ENCODE peak calls at places on chromosomes 5 and 9, in four cellular contexts. D is WTC11, G is HepG2, K is K562. I is an unnamed sample.

GRCh38 chr9:93011114-93011513 is 47.4 kb upstream of the SUSD3 start:
- DNase-seq in D (no peak), K (no peak), G (no peak), I (no peak)

GRCh38 chr9:15404171-15404570 is 18.5 kb upstream of the SNAPC3 start:
- DNase-seq in G (no peak), K (no peak), D (no peak), I (no peak)

GRCh38 chr5:176809544-176810083 is 745 bp upstream of the UNC5A start:
- DNase-seq in G (no peak), K (no peak), D (no peak), I (no peak)

GRCh38 chr5:4188704-4189103 is 593.1 kb downstream of the IRX1 start:
- DNase-seq in G (no peak), D (no peak), K (no peak), I (no peak)

GRCh38 chr5:15254607-15255006 is 245.4 kb upstream of the FBXL7 start:
- DNase-seq in K (no peak), D (no peak), G (no peak), I (no peak)

GRCh38 chr9:107153336-107153735 is 129.7 kb upstream of the RAD23B start:
- DNase-seq in K (no peak), G (no peak), D (no peak), I (no peak)

GRCh38 chr9:84570482-84571154 is 98.9 kb upstream of the NTRK2 start:
- DNase-seq in K (no peak), D (no peak), G (no peak), I (no peak)

GRCh38 chr5:123441408-123441807 is 18.2 kb upstream of the CEP120 start:
- DNase-seq in G (no peak), K (no peak), D (no peak), I (no peak)

GRCh38 chr5:113267361-113267900 is 167.4 kb downstream of the TSSK1B start:
- DNase-seq in D (no peak), G (no peak), K (no peak), I (no peak)

GRCh38 chr9:37449877-37450632 is 15.2 kb downstream of the ZBTB5 start:
- DNase-seq in K (no peak), D (no peak), G (no peak), I (no peak)

GRCh38 chr9:137905740-137906139 is 28.2 kb downstream of the CACNA1B start:
- DNase-seq in D (no peak), G (no peak), K (no peak), I (no peak)

GRCh38 chr9:104927912-104928740 is at the start of gene ABCA1:
- DNase-seq in K (peak; percentile 35), G (peak; percentile 85), D (peak; percentile 87), I (no peak)

GRCh38 chr5:113230711-113231652 is 203.8 kb downstream of the TSSK1B start:
- DNase-seq in K (no peak), G (no peak), D (no peak), I (no peak)

GRCh38 chr5:34915139-34915855 is at the start of the genes BRIX1 and RAD1:
- DNase-seq in G (peak; percentile 92), D (peak; percentile 96), K (peak; percentile 85), I (peak; percentile 86)

GRCh38 chr9:82247318-82247717 is 258.7 kb downstream of the SPATA31D1 start:
- DNase-seq in D (no peak), K (no peak), G (no peak), I (no peak)

GRCh38 chr5:179153921-179154345 is 93.8 kb downstream of the ZNF354C start:
- DNase-seq in D (no peak), K (no peak), G (no peak), I (no peak)

GRCh38 chr9:15485836-15486678 is 24.7 kb downstream of the PSIP1 start:
- DNase-seq in D (no peak), K (no peak), G (peak; percentile 27), I (no peak)

GRCh38 chr5:146671561-146671960 is 155.6 kb upstream of the GPR151 start:
- DNase-seq in G (no peak), K (no peak), D (no peak), I (no peak)

GRCh38 chr5:178496661-178497060 is 93.5 kb downstream of the COL23A1 start:
- DNase-seq in D (no peak), G (no peak), K (no peak), I (no peak)

GRCh38 chr9:38649731-38650363 is 29.5 kb upstream of the ANKRD18A start:
- DNase-seq in D (no peak), K (no peak), G (no peak), I (no peak)

GRCh38 chr9:38651400-38652042 is 31.1 kb upstream of the ANKRD18A start:
- DNase-seq in G (no peak), D (no peak), K (no peak), I (peak; percentile 11)

GRCh38 chr9:38650564-38650963 is 30.2 kb upstream of the ANKRD18A start:
- DNase-seq in G (no peak), D (no peak), K (no peak), I (no peak)

GRCh38 chr9:38652486-38652885 is 32.1 kb upstream of the ANKRD18A start:
- DNase-seq in G (no peak), D (no peak), K (no peak), I (no peak)

DNA sequence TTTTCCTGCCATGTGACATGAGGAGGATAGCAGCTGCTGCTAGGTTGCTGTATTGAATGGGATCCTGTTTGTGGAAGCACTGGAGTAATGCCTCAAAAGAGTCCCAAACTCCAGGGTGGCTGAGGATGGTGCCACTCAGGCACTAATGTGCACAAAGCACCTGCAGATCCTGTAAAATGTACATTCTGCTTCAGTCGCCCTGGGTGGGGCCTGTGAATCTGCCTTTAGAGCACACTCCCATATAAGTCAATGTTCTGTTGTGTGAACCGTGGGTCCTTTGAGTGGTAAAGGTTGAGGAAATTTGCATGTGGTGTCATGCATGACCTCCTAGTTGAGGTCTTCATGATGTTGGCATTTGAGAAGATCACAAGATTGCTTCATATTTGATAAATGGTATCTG is 31.6 kb upstream of the ANKRD18A start:
- DNase-seq in K (no peak), D (no peak), G (no peak), I (no peak)
- TF ChIP-seq NR2C2 in K (no peak), D (no peak), G (no peak), I (no peak)

GRCh38 chr5:38317887-38318286 is 59.5 kb downstream of the EGFLAM start:
- DNase-seq in G (no peak), D (no peak), K (no peak), I (no peak)
- TF ChIP-seq NR2C2 in G (no peak), D (no peak), K (no peak), I (no peak)

DNA sequence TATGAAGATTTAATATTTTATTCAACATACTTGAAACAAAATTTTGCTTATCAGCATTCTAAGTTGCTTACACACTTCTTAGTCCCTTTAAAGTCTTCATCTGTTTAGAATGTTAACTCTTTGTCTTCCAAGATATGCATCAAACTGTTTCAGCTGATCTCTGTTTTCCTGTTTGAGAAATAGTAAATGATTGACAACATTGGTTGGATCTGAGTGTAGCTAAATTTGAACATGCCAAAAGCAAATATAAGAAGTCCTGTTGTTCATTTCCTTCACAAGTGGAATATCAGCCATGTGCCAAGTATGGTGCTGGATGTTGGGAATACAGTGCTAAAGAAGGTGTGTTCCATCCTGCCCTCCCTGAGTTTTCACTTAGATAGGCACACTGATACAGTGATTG is 430.4 kb downstream of the EBF1 start:
- DNase-seq in G (no peak), K (no peak), D (no peak), I (no peak)
- TF ChIP-seq NR2C2 in G (no peak), K (no peak), D (no peak), I (no peak)

DNA sequence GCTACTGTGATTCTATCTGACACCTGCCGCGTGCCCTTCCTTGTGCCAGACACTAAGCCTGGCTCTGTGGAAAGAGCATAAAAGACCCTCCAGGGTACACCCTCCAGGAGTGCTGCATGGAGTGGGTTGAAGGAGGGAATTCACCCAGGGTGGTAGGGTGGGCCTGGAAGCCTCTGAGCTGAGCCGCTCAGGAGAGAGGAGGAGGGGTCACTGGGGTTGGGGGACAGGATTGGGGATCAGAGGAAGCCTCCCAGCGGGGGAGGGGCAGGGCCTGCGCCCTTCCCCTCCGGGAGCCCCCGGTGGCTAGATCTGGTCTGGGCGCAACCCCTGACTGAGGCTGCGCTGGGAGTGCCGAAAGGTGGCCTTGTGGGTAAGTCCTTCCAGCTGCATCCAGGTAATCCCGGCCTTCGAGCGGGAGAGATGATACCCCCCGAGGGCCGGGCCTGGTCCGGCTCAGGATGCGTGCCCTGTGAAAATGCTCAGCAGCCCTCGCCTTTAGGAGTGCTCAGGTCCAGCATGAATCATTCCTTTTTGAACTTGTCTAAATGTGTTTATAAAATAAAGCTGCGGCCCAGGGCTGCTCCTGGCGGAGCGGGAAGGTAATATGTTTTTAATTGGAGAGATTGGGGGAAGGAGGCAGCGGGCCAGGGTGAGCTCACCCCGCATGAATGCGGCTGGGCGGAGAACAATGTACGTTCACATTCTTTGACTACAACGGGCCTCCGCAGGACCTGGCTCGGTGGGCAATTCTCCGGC is 118.1 kb upstream of the SMIM23 start:
- DNase-seq in K (no peak), D (peak; percentile 61), G (no peak), I (no peak)
- TF ChIP-seq NR2C2 in K (no peak), D (no peak), G (no peak), I (no peak)

GRCh38 chr5:65611524-65611923 is 12.6 kb downstream of the TRIM23 start:
- DNase-seq in D (no peak), K (no peak), G (peak; percentile 81), I (no peak)

DNA sequence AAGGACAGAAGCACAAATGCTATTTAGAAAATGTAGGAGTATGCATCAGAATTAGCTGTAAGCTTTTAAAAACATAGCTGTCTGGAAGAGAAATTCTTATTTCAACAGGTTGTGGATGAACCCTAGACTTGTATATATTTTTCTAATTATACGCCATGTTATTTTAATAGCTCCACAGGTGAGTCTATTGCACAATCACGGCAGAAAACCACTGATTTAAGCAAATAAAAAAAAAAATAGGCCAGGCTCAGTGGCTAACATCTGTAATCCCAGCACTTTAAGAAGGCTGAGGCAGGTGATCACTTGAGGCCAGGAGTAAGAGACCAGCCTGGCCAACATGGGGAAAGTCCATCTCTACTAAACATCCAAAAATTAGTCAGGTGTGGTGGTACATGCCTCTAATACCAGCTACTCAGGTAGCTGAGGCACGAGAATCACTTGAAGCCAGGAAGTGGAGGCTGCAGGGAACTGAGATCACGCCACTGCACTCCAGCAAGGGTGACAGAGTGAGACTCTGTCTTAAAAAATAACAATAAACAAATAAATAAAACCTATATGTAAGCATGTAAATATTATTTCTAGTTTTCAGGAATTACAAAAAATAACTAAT is 11.7 kb downstream of the TRIM23 start:
- DNase-seq in K (no peak), D (no peak), G (no peak), I (no peak)
- TF ChIP-seq NR2C2 in K (no peak), D (no peak), G (no peak), I (no peak)

DNA sequence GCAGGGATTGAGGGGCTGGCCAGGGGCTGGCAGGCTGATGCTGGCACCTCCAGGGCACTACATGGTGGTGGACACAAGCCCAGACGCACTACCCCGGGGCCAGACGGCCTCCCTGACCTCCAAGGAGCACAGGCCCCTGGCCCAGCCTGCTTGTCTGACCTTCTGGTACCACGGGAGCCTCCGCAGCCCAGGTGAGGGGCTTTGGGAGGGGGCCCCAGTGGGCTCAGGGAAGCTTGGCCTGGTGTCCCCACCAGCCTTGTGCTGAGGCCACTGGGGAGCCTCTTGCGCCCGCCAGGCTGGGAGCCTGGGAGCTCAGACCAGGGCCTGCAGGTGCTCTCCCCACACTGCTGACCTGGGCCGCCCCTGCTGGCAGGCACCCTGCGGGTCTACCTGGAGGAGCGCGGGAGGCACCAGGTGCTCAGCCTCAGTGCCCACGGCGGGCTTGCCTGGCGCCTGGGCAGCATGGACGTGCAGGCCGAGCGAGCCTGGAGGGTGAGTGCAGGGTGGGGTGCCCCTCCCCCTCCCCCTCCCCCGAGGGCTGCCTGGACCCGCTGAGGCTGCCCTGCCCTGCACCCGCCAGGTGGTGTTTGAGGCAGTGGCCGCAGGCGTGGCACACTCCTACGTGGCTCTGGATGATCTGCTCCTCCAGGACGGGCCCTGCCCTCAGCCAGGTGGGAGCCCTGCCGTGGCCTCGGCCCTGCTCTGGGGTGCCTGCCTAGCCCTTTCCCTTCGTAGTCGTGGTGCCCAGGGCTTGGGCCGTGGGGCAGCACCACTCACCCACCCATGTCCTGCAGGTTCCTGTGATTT is 5.7 kb downstream of the MAMDC4 start:
- DNase-seq in K (no peak), G (no peak), D (peak; percentile 12), I (no peak)
- TF ChIP-seq NR2C2 in K (no peak), G (no peak), D (no peak), I (no peak)

GRCh38 chr5:148687427-148687826 is 33.1 kb upstream of the HTR4 start:
- DNase-seq in K (peak; percentile 72), D (peak; percentile 50), G (peak; percentile 57), I (no peak)
- TF ChIP-seq NR2C2 in K (no peak), D (no peak), G (no peak), I (no peak)

I was measured in GM12878.